ENCODE peak calls at places on chromosomes 6 and 20, in ten cellular contexts. X is SJSA1; Y is left lung; O is psoas muscle; M is endothelial cell of umbilical vein; I is CD8-positive, alpha-beta memory T cell; F is upper lobe of right lung; A is uterus; R is tibial nerve; C is cardiac muscle cell. H is an unnamed sample.
A peak's percentile ranks its signal among the peaks of the same experiment; 100 is the strongest.

GRCh38 chr20:4369119-4369797 is 352.5 kb upstream of the PRND start:
- DNase-seq in M (no peak), Y (no peak), R (no peak), C (no peak), O (no peak), F (no peak), I (no peak), A (no peak), X (no peak), H (no peak)

GRCh38 chr6:146950351-146950835 is 253.8 kb upstream of the STXBP5 start:
- DNase-seq in A (no peak), R (no peak), M (peak; percentile 57), Y (no peak), I (no peak), O (no peak), C (no peak), X (no peak), F (no peak), H (no peak)

GRCh38 chr6:126643352-126643751 is 303.4 kb downstream of the CENPW start:
- DNase-seq in C (no peak), O (no peak), M (no peak), F (no peak), R (no peak), I (no peak), Y (peak; percentile 63), A (no peak), X (no peak), H (peak; percentile 39)

GRCh38 chr20:63222541-63222940 is 6.6 kb upstream of the YTHDF1 start:
- DNase-seq in I (no peak), A (no peak), Y (peak; percentile 29), R (no peak), X (no peak), F (no peak), M (no peak), C (no peak), O (no peak), H (peak; percentile 18)

GRCh38 chr6:63935732-63936131 is 300.1 kb downstream of the PHF3 start:
- DNase-seq in O (no peak), A (no peak), I (no peak), Y (no peak), C (no peak), R (no peak), F (no peak), X (no peak), M (no peak), H (no peak)

GRCh38 chr20:38812182-38812581 is 6.7 kb downstream of the PPP1R16B start:
- DNase-seq in O (no peak), I (no peak), F (no peak), C (no peak), X (no peak), R (no peak), Y (no peak), M (peak; percentile 96), A (no peak), H (no peak)

GRCh38 chr6:88666906-88667305 is 296.5 kb downstream of the RNGTT start:
- DNase-seq in F (no peak), O (no peak), I (no peak), R (no peak), Y (no peak), M (no peak), C (no peak), X (no peak), A (no peak), H (no peak)

GRCh38 chr6:157172830-157173536 is 150.3 kb downstream of the TMEM242 start:
- DNase-seq in X (no peak), A (no peak), C (no peak), Y (no peak), R (no peak), F (no peak), M (no peak), I (no peak), O (no peak), H (no peak)

GRCh38 chr20:53050338-53050737 is 78.2 kb downstream of the TSHZ2 start:
- DNase-seq in O (no peak), I (no peak), F (no peak), Y (no peak), A (no peak), M (no peak), X (no peak), C (no peak), R (no peak), H (no peak)

GRCh38 chr6:110880651-110881050 is 6.1 kb downstream of the AMD1 start:
- DNase-seq in F (no peak), Y (no peak), I (no peak), C (no peak), O (no peak), X (no peak), A (no peak), R (no peak), M (no peak), H (no peak)

GRCh38 chr6:110885526-110885925 is 10.9 kb downstream of the AMD1 start:
- DNase-seq in A (no peak), Y (no peak), X (no peak), C (no peak), M (no peak), I (no peak), F (no peak), R (no peak), O (no peak), H (no peak)

GRCh38 chr6:110884321-110884720 is 9.7 kb downstream of the AMD1 start:
- DNase-seq in C (no peak), M (no peak), I (no peak), A (no peak), R (no peak), F (no peak), O (no peak), Y (no peak), X (no peak), H (no peak)

GRCh38 chr6:110881929-110882629 is 7.5 kb downstream of the AMD1 start:
- DNase-seq in Y (no peak), C (no peak), A (no peak), X (no peak), O (no peak), I (no peak), R (no peak), F (no peak), M (no peak), H (no peak)

GRCh38 chr6:110882824-110883554 is 8.4 kb downstream of the AMD1 start:
- DNase-seq in I (no peak), X (no peak), O (no peak), F (no peak), R (no peak), A (no peak), M (no peak), C (no peak), Y (no peak), H (no peak)
- H3K4me1 ChIP-seq in I (peaks cover 87% of the 10 kb centered on the region), X (peaks cover 32% of the 10 kb centered on the region), O (peaks cover 71% of the 10 kb centered on the region), F (peaks cover 66% of the 10 kb centered on the region), R (peaks cover 69% of the 10 kb centered on the region), A (peaks cover 5% of the 10 kb centered on the region), M (peaks cover 21% of the 10 kb centered on the region), C (peaks cover 47% of the 10 kb centered on the region), Y (peaks cover 22% of the 10 kb centered on the region), H (peaks cover 10% of the 10 kb centered on the region)

GRCh38 chr6:127791779-127792528 is 108.9 kb downstream of the THEMIS start:
- DNase-seq in A (no peak), C (no peak), M (no peak), X (no peak), I (no peak), F (peak; percentile 54), R (no peak), Y (peak; percentile 37), O (no peak), H (no peak)

GRCh38 chr6:127794405-127794804 is 106.5 kb downstream of the THEMIS start:
- DNase-seq in C (no peak), Y (no peak), F (no peak), R (no peak), I (no peak), M (no peak), O (no peak), A (no peak), X (no peak), H (no peak)

GRCh38 chr6:127793396-127793795 is 107.5 kb downstream of the THEMIS start:
- DNase-seq in C (no peak), M (no peak), F (no peak), Y (no peak), I (no peak), O (no peak), R (no peak), A (no peak), X (no peak), H (no peak)

GRCh38 chr6:127792616-127793015 is 108.2 kb downstream of the THEMIS start:
- DNase-seq in I (peak; percentile 59), X (no peak), Y (no peak), O (no peak), M (no peak), R (no peak), A (no peak), C (no peak), F (no peak), H (no peak)

GRCh38 chr6:127796713-127797112 is 104.1 kb downstream of the THEMIS start:
- DNase-seq in A (no peak), R (no peak), F (no peak), I (no peak), M (no peak), C (no peak), Y (no peak), X (no peak), O (no peak), H (no peak)
- H3K4me1 ChIP-seq in A (no peaks in the 10 kb centered on the region), R (no peaks in the 10 kb centered on the region), F (no peaks in the 10 kb centered on the region), I (peaks cover 54% of the 10 kb centered on the region), M (no peaks in the 10 kb centered on the region), C (no peaks in the 10 kb centered on the region), Y (no peaks in the 10 kb centered on the region), X (no peaks in the 10 kb centered on the region), O (no peaks in the 10 kb centered on the region), H (peaks cover 1% of the 10 kb centered on the region)

DNA sequence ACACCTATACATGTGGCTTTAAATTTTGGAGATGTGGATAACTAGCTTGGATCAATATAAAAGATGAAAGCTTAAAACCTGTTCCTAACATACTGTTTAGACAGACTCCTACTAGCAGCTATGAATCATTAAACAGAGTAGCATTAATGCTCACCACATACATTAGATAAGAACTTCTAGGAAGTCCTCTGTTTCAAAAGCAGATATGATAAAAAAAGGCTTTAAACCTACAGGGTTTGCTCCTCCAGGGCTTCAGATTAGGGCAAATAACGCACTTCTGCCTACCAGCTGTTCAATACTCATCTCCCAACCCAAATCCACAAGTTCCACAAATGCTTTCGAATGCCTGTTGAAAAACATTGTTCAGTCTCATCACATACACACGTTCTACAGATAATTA is 1.5 kb downstream of the REPS1 start:
- DNase-seq in O (no peak), I (peak; percentile 10), A (no peak), C (no peak), Y (no peak), F (no peak), M (peak; percentile 54), X (peak; percentile 15), R (no peak), H (no peak)
- H3K4me1 ChIP-seq in O (peaks cover 20% of the 10 kb centered on the region), I (peaks cover 50% of the 10 kb centered on the region), A (no peaks in the 10 kb centered on the region), C (peaks cover 18% of the 10 kb centered on the region), Y (peaks cover 16% of the 10 kb centered on the region), F (peaks cover 38% of the 10 kb centered on the region), M (peaks cover 12% of the 10 kb centered on the region), X (peaks cover 24% of the 10 kb centered on the region), R (peaks cover 55% of the 10 kb centered on the region), H (peaks cover 7% of the 10 kb centered on the region)

DNA sequence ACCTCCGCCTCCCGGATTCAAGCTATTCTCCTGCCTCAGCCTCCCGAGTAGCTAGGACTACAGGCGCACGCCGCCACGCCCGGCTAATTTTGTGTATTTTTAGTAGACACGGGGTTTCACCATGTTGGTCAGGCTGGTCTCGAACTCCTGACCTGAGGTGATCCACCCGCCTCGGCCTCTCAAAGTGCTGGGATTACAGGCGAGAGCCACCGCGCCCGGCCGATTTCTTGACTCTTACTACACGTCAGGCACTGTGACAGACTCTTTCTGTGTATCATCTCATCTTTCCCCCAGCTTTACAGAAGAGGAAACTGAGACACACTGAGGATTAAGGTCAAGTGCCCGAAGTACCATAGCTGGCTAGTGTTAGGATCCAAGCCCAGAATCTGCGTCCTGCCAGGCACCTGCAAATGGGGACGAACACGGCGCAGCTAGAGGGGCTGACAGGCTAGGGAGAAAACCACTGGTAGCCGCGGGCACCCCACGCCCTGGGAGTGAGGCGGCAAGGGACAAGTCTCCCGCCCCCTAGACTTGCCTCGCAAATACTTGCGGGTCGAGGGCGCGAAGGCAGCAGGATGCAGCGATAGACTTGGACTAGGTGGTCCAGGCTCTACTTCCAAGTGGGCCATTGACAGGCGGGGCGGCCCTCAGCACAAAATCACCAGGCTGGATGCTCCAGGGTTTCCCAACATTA is 1.1 kb upstream of the TAF8 start:
- DNase-seq in I (peak; percentile 43), C (no peak), A (peak; percentile 39), F (peak; percentile 75), X (no peak), M (no peak), O (peak; percentile 61), R (no peak), Y (no peak), H (no peak)
- H3K4me1 ChIP-seq in I (peaks cover 65% of the 10 kb centered on the region), C (peaks cover 20% of the 10 kb centered on the region), A (peaks cover 9% of the 10 kb centered on the region), F (peaks cover 65% of the 10 kb centered on the region), X (peaks cover 23% of the 10 kb centered on the region), M (peaks cover 42% of the 10 kb centered on the region), O (peaks cover 40% of the 10 kb centered on the region), R (peaks cover 77% of the 10 kb centered on the region), Y (peaks cover 52% of the 10 kb centered on the region), H (peaks cover 12% of the 10 kb centered on the region)

H was measured in right cardiac atrium.